ENCODE peak calls at places on chromosomes 3 and 15, in eight cellular contexts. One of them, this sample, is unnamed.

GRCh38 chr3:15120986-15121385 is 22.0 kb upstream of the RBSN start:
- DNase-seq in mesothelial cell of epicardium: no peak
- DNase-seq in H4: no peak
- DNase-seq in stimulated activated CD8-positive, alpha-beta memory T cell treated with anti-CD3 and anti-CD28 coated beads, Interleukin-15, amount 100 ng/mL, for 4 hours: no peak
- DNase-seq in activated gamma-delta T cell treated with anti-CD3 and anti-CD28 coated beads, Interleukin-2, amount 50 U/mL, for 16 hours: no peak
- DNase-seq in mammary epithelial cell: no peak
- DNase-seq in stimulated activated naive CD8-positive, alpha-beta T cell treated with anti-CD3 and anti-CD28 coated beads, Interleukin-15, amount 100 ng/mL, for 72 hours: no peak
- DNase-seq in RCC 7860: no peak
- DNase-seq in this sample: no peak

GRCh38 chr3:103712320-103713008 is 1277.6 kb downstream of the ZPLD1 start:
- DNase-seq in mesothelial cell of epicardium: no peak
- DNase-seq in H4: peak; percentile 36
- DNase-seq in stimulated activated CD8-positive, alpha-beta memory T cell treated with anti-CD3 and anti-CD28 coated beads, Interleukin-15, amount 100 ng/mL, for 4 hours: no peak
- DNase-seq in activated gamma-delta T cell treated with anti-CD3 and anti-CD28 coated beads, Interleukin-2, amount 50 U/mL, for 16 hours: no peak
- DNase-seq in mammary epithelial cell: peak; percentile 47
- DNase-seq in stimulated activated naive CD8-positive, alpha-beta T cell treated with anti-CD3 and anti-CD28 coated beads, Interleukin-15, amount 100 ng/mL, for 72 hours: no peak
- DNase-seq in RCC 7860: peak; percentile 60
- DNase-seq in this sample: no peak

GRCh38 chr15:31511707-31512310 is 185.2 kb downstream of the KLF13 start:
- DNase-seq in mesothelial cell of epicardium: no peak
- DNase-seq in H4: no peak
- DNase-seq in stimulated activated CD8-positive, alpha-beta memory T cell treated with anti-CD3 and anti-CD28 coated beads, Interleukin-15, amount 100 ng/mL, for 4 hours: no peak
- DNase-seq in activated gamma-delta T cell treated with anti-CD3 and anti-CD28 coated beads, Interleukin-2, amount 50 U/mL, for 16 hours: peak; percentile 56
- DNase-seq in mammary epithelial cell: no peak
- DNase-seq in stimulated activated naive CD8-positive, alpha-beta T cell treated with anti-CD3 and anti-CD28 coated beads, Interleukin-15, amount 100 ng/mL, for 72 hours: peak; percentile 76
- DNase-seq in RCC 7860: no peak
- DNase-seq in this sample: no peak

GRCh38 chr3:171058058-171058457 is 31.5 kb upstream of the SLC2A2 start:
- DNase-seq in mesothelial cell of epicardium: no peak
- DNase-seq in H4: no peak
- DNase-seq in stimulated activated CD8-positive, alpha-beta memory T cell treated with anti-CD3 and anti-CD28 coated beads, Interleukin-15, amount 100 ng/mL, for 4 hours: no peak
- DNase-seq in activated gamma-delta T cell treated with anti-CD3 and anti-CD28 coated beads, Interleukin-2, amount 50 U/mL, for 16 hours: no peak
- DNase-seq in mammary epithelial cell: no peak
- DNase-seq in stimulated activated naive CD8-positive, alpha-beta T cell treated with anti-CD3 and anti-CD28 coated beads, Interleukin-15, amount 100 ng/mL, for 72 hours: no peak
- DNase-seq in RCC 7860: no peak
- DNase-seq in this sample: no peak

GRCh38 chr3:38590521-38590920 is 59.0 kb downstream of the SCN5A start:
- DNase-seq in mesothelial cell of epicardium: no peak
- DNase-seq in H4: no peak
- DNase-seq in stimulated activated CD8-positive, alpha-beta memory T cell treated with anti-CD3 and anti-CD28 coated beads, Interleukin-15, amount 100 ng/mL, for 4 hours: no peak
- DNase-seq in activated gamma-delta T cell treated with anti-CD3 and anti-CD28 coated beads, Interleukin-2, amount 50 U/mL, for 16 hours: no peak
- DNase-seq in mammary epithelial cell: no peak
- DNase-seq in stimulated activated naive CD8-positive, alpha-beta T cell treated with anti-CD3 and anti-CD28 coated beads, Interleukin-15, amount 100 ng/mL, for 72 hours: no peak
- DNase-seq in RCC 7860: no peak
- DNase-seq in this sample: no peak

GRCh38 chr15:62456011-62456920 is 291.2 kb upstream of the C2CD4B start:
- DNase-seq in mesothelial cell of epicardium: no peak
- DNase-seq in H4: no peak
- DNase-seq in stimulated activated CD8-positive, alpha-beta memory T cell treated with anti-CD3 and anti-CD28 coated beads, Interleukin-15, amount 100 ng/mL, for 4 hours: no peak
- DNase-seq in activated gamma-delta T cell treated with anti-CD3 and anti-CD28 coated beads, Interleukin-2, amount 50 U/mL, for 16 hours: no peak
- DNase-seq in mammary epithelial cell: no peak
- DNase-seq in stimulated activated naive CD8-positive, alpha-beta T cell treated with anti-CD3 and anti-CD28 coated beads, Interleukin-15, amount 100 ng/mL, for 72 hours: no peak
- DNase-seq in RCC 7860: no peak
- DNase-seq in this sample: no peak

GRCh38 chr3:44284949-44285348 is 43.3 kb downstream of the TOPAZ1 start:
- DNase-seq in mesothelial cell of epicardium: no peak
- DNase-seq in H4: no peak
- DNase-seq in stimulated activated CD8-positive, alpha-beta memory T cell treated with anti-CD3 and anti-CD28 coated beads, Interleukin-15, amount 100 ng/mL, for 4 hours: no peak
- DNase-seq in activated gamma-delta T cell treated with anti-CD3 and anti-CD28 coated beads, Interleukin-2, amount 50 U/mL, for 16 hours: no peak
- DNase-seq in mammary epithelial cell: peak; percentile 2
- DNase-seq in stimulated activated naive CD8-positive, alpha-beta T cell treated with anti-CD3 and anti-CD28 coated beads, Interleukin-15, amount 100 ng/mL, for 72 hours: no peak
- DNase-seq in RCC 7860: no peak
- DNase-seq in this sample: no peak

GRCh38 chr3:42804831-42805821 is 836 bp upstream of the HIGD1A start:
- DNase-seq in mesothelial cell of epicardium: no peak
- DNase-seq in H4: no peak
- DNase-seq in stimulated activated CD8-positive, alpha-beta memory T cell treated with anti-CD3 and anti-CD28 coated beads, Interleukin-15, amount 100 ng/mL, for 4 hours: no peak
- DNase-seq in activated gamma-delta T cell treated with anti-CD3 and anti-CD28 coated beads, Interleukin-2, amount 50 U/mL, for 16 hours: no peak
- DNase-seq in mammary epithelial cell: no peak
- DNase-seq in stimulated activated naive CD8-positive, alpha-beta T cell treated with anti-CD3 and anti-CD28 coated beads, Interleukin-15, amount 100 ng/mL, for 72 hours: no peak
- DNase-seq in RCC 7860: no peak
- DNase-seq in this sample: no peak

GRCh38 chr3:102057781-102058421 is 208.6 kb downstream of the NFKBIZ start:
- DNase-seq in mesothelial cell of epicardium: no peak
- DNase-seq in H4: no peak
- DNase-seq in stimulated activated CD8-positive, alpha-beta memory T cell treated with anti-CD3 and anti-CD28 coated beads, Interleukin-15, amount 100 ng/mL, for 4 hours: no peak
- DNase-seq in activated gamma-delta T cell treated with anti-CD3 and anti-CD28 coated beads, Interleukin-2, amount 50 U/mL, for 16 hours: no peak
- DNase-seq in mammary epithelial cell: peak; percentile 44
- DNase-seq in stimulated activated naive CD8-positive, alpha-beta T cell treated with anti-CD3 and anti-CD28 coated beads, Interleukin-15, amount 100 ng/mL, for 72 hours: peak; percentile 33
- DNase-seq in RCC 7860: no peak
- DNase-seq in this sample: no peak

GRCh38 chr15:79897701-79898113 is 893 bp upstream of the MTHFS start:
- DNase-seq in mesothelial cell of epicardium: no peak
- DNase-seq in H4: no peak
- DNase-seq in stimulated activated CD8-positive, alpha-beta memory T cell treated with anti-CD3 and anti-CD28 coated beads, Interleukin-15, amount 100 ng/mL, for 4 hours: no peak
- DNase-seq in activated gamma-delta T cell treated with anti-CD3 and anti-CD28 coated beads, Interleukin-2, amount 50 U/mL, for 16 hours: no peak
- DNase-seq in mammary epithelial cell: no peak
- DNase-seq in stimulated activated naive CD8-positive, alpha-beta T cell treated with anti-CD3 and anti-CD28 coated beads, Interleukin-15, amount 100 ng/mL, for 72 hours: peak; percentile 25
- DNase-seq in RCC 7860: no peak
- DNase-seq in this sample: no peak

GRCh38 chr3:194773216-194773615 is 87.5 kb downstream of the FAM43A start:
- DNase-seq in mesothelial cell of epicardium: no peak
- DNase-seq in H4: no peak
- DNase-seq in stimulated activated CD8-positive, alpha-beta memory T cell treated with anti-CD3 and anti-CD28 coated beads, Interleukin-15, amount 100 ng/mL, for 4 hours: no peak
- DNase-seq in activated gamma-delta T cell treated with anti-CD3 and anti-CD28 coated beads, Interleukin-2, amount 50 U/mL, for 16 hours: no peak
- DNase-seq in mammary epithelial cell: peak; percentile 45
- DNase-seq in stimulated activated naive CD8-positive, alpha-beta T cell treated with anti-CD3 and anti-CD28 coated beads, Interleukin-15, amount 100 ng/mL, for 72 hours: no peak
- DNase-seq in RCC 7860: no peak
- DNase-seq in this sample: no peak

GRCh38 chr15:39363761-39364586 is 216.9 kb upstream of the THBS1 start:
- DNase-seq in mesothelial cell of epicardium: no peak
- DNase-seq in H4: peak; percentile 14
- DNase-seq in stimulated activated CD8-positive, alpha-beta memory T cell treated with anti-CD3 and anti-CD28 coated beads, Interleukin-15, amount 100 ng/mL, for 4 hours: no peak
- DNase-seq in activated gamma-delta T cell treated with anti-CD3 and anti-CD28 coated beads, Interleukin-2, amount 50 U/mL, for 16 hours: no peak
- DNase-seq in mammary epithelial cell: no peak
- DNase-seq in stimulated activated naive CD8-positive, alpha-beta T cell treated with anti-CD3 and anti-CD28 coated beads, Interleukin-15, amount 100 ng/mL, for 72 hours: no peak
- DNase-seq in RCC 7860: no peak
- DNase-seq in this sample: no peak

GRCh38 chr3:135618123-135618522 is 347.4 kb upstream of the PPP2R3A start:
- DNase-seq in mesothelial cell of epicardium: no peak
- DNase-seq in H4: no peak
- DNase-seq in stimulated activated CD8-positive, alpha-beta memory T cell treated with anti-CD3 and anti-CD28 coated beads, Interleukin-15, amount 100 ng/mL, for 4 hours: no peak
- DNase-seq in activated gamma-delta T cell treated with anti-CD3 and anti-CD28 coated beads, Interleukin-2, amount 50 U/mL, for 16 hours: no peak
- DNase-seq in mammary epithelial cell: no peak
- DNase-seq in stimulated activated naive CD8-positive, alpha-beta T cell treated with anti-CD3 and anti-CD28 coated beads, Interleukin-15, amount 100 ng/mL, for 72 hours: no peak
- DNase-seq in RCC 7860: no peak
- DNase-seq in this sample: no peak

GRCh38 chr3:134753999-134754742 is 40.9 kb upstream of the EPHB1 start:
- DNase-seq in mesothelial cell of epicardium: no peak
- DNase-seq in H4: no peak
- DNase-seq in stimulated activated CD8-positive, alpha-beta memory T cell treated with anti-CD3 and anti-CD28 coated beads, Interleukin-15, amount 100 ng/mL, for 4 hours: no peak
- DNase-seq in activated gamma-delta T cell treated with anti-CD3 and anti-CD28 coated beads, Interleukin-2, amount 50 U/mL, for 16 hours: no peak
- DNase-seq in mammary epithelial cell: no peak
- DNase-seq in stimulated activated naive CD8-positive, alpha-beta T cell treated with anti-CD3 and anti-CD28 coated beads, Interleukin-15, amount 100 ng/mL, for 72 hours: no peak
- DNase-seq in RCC 7860: no peak
- DNase-seq in this sample: no peak

GRCh38 chr3:191342391-191342790 is 12.1 kb upstream of the UTS2B start:
- DNase-seq in mesothelial cell of epicardium: no peak
- DNase-seq in H4: no peak
- DNase-seq in stimulated activated CD8-positive, alpha-beta memory T cell treated with anti-CD3 and anti-CD28 coated beads, Interleukin-15, amount 100 ng/mL, for 4 hours: no peak
- DNase-seq in activated gamma-delta T cell treated with anti-CD3 and anti-CD28 coated beads, Interleukin-2, amount 50 U/mL, for 16 hours: no peak
- DNase-seq in mammary epithelial cell: no peak
- DNase-seq in stimulated activated naive CD8-positive, alpha-beta T cell treated with anti-CD3 and anti-CD28 coated beads, Interleukin-15, amount 100 ng/mL, for 72 hours: no peak
- DNase-seq in RCC 7860: peak; percentile 2
- DNase-seq in this sample: no peak

GRCh38 chr15:68429691-68430470 is 2.1 kb downstream of the ITGA11 start:
- DNase-seq in mesothelial cell of epicardium: no peak
- DNase-seq in H4: no peak
- DNase-seq in stimulated activated CD8-positive, alpha-beta memory T cell treated with anti-CD3 and anti-CD28 coated beads, Interleukin-15, amount 100 ng/mL, for 4 hours: no peak
- DNase-seq in activated gamma-delta T cell treated with anti-CD3 and anti-CD28 coated beads, Interleukin-2, amount 50 U/mL, for 16 hours: no peak
- DNase-seq in mammary epithelial cell: no peak
- DNase-seq in stimulated activated naive CD8-positive, alpha-beta T cell treated with anti-CD3 and anti-CD28 coated beads, Interleukin-15, amount 100 ng/mL, for 72 hours: no peak
- DNase-seq in RCC 7860: no peak
- DNase-seq in this sample: no peak

GRCh38 chr3:195532345-195532744 is 10.8 kb downstream of the PPP1R2 start:
- DNase-seq in mesothelial cell of epicardium: no peak
- DNase-seq in H4: no peak
- DNase-seq in stimulated activated CD8-positive, alpha-beta memory T cell treated with anti-CD3 and anti-CD28 coated beads, Interleukin-15, amount 100 ng/mL, for 4 hours: no peak
- DNase-seq in activated gamma-delta T cell treated with anti-CD3 and anti-CD28 coated beads, Interleukin-2, amount 50 U/mL, for 16 hours: no peak
- DNase-seq in mammary epithelial cell: no peak
- DNase-seq in stimulated activated naive CD8-positive, alpha-beta T cell treated with anti-CD3 and anti-CD28 coated beads, Interleukin-15, amount 100 ng/mL, for 72 hours: no peak
- DNase-seq in RCC 7860: no peak
- DNase-seq in this sample: no peak

GRCh38 chr3:64885055-64885454 is 197.3 kb upstream of the ADAMTS9 start:
- DNase-seq in mesothelial cell of epicardium: no peak
- DNase-seq in H4: no peak
- DNase-seq in stimulated activated CD8-positive, alpha-beta memory T cell treated with anti-CD3 and anti-CD28 coated beads, Interleukin-15, amount 100 ng/mL, for 4 hours: no peak
- DNase-seq in activated gamma-delta T cell treated with anti-CD3 and anti-CD28 coated beads, Interleukin-2, amount 50 U/mL, for 16 hours: no peak
- DNase-seq in mammary epithelial cell: no peak
- DNase-seq in stimulated activated naive CD8-positive, alpha-beta T cell treated with anti-CD3 and anti-CD28 coated beads, Interleukin-15, amount 100 ng/mL, for 72 hours: no peak
- DNase-seq in RCC 7860: no peak
- DNase-seq in this sample: no peak

GRCh38 chr15:81091889-81092558 is 42.0 kb upstream of the CFAP161 start:
- DNase-seq in mesothelial cell of epicardium: no peak
- DNase-seq in H4: peak; percentile 90
- DNase-seq in stimulated activated CD8-positive, alpha-beta memory T cell treated with anti-CD3 and anti-CD28 coated beads, Interleukin-15, amount 100 ng/mL, for 4 hours: no peak
- DNase-seq in activated gamma-delta T cell treated with anti-CD3 and anti-CD28 coated beads, Interleukin-2, amount 50 U/mL, for 16 hours: no peak
- DNase-seq in mammary epithelial cell: peak; percentile 67
- DNase-seq in stimulated activated naive CD8-positive, alpha-beta T cell treated with anti-CD3 and anti-CD28 coated beads, Interleukin-15, amount 100 ng/mL, for 72 hours: no peak
- DNase-seq in RCC 7860: peak; percentile 9
- DNase-seq in this sample: no peak

GRCh38 chr3:25259871-25260270 is 168.2 kb upstream of the RARB start:
- DNase-seq in mesothelial cell of epicardium: no peak
- DNase-seq in H4: peak; percentile 13
- DNase-seq in stimulated activated CD8-positive, alpha-beta memory T cell treated with anti-CD3 and anti-CD28 coated beads, Interleukin-15, amount 100 ng/mL, for 4 hours: no peak
- DNase-seq in activated gamma-delta T cell treated with anti-CD3 and anti-CD28 coated beads, Interleukin-2, amount 50 U/mL, for 16 hours: no peak
- DNase-seq in mammary epithelial cell: no peak
- DNase-seq in stimulated activated naive CD8-positive, alpha-beta T cell treated with anti-CD3 and anti-CD28 coated beads, Interleukin-15, amount 100 ng/mL, for 72 hours: no peak
- DNase-seq in RCC 7860: no peak
- DNase-seq in this sample: no peak

GRCh38 chr15:87219650-87220615 is 1036.6 kb downstream of the NTRK3 start:
- DNase-seq in mesothelial cell of epicardium: no peak
- DNase-seq in H4: no peak
- DNase-seq in stimulated activated CD8-positive, alpha-beta memory T cell treated with anti-CD3 and anti-CD28 coated beads, Interleukin-15, amount 100 ng/mL, for 4 hours: no peak
- DNase-seq in activated gamma-delta T cell treated with anti-CD3 and anti-CD28 coated beads, Interleukin-2, amount 50 U/mL, for 16 hours: no peak
- DNase-seq in mammary epithelial cell: peak; percentile 92
- DNase-seq in stimulated activated naive CD8-positive, alpha-beta T cell treated with anti-CD3 and anti-CD28 coated beads, Interleukin-15, amount 100 ng/mL, for 72 hours: no peak
- DNase-seq in RCC 7860: peak; percentile 38
- DNase-seq in this sample: no peak

GRCh38 chr15:95770191-95770590 is 560.3 kb upstream of the NR2F2 start:
- DNase-seq in mesothelial cell of epicardium: no peak
- DNase-seq in H4: no peak
- DNase-seq in stimulated activated CD8-positive, alpha-beta memory T cell treated with anti-CD3 and anti-CD28 coated beads, Interleukin-15, amount 100 ng/mL, for 4 hours: no peak
- DNase-seq in activated gamma-delta T cell treated with anti-CD3 and anti-CD28 coated beads, Interleukin-2, amount 50 U/mL, for 16 hours: no peak
- DNase-seq in mammary epithelial cell: peak; percentile 56
- DNase-seq in stimulated activated naive CD8-positive, alpha-beta T cell treated with anti-CD3 and anti-CD28 coated beads, Interleukin-15, amount 100 ng/mL, for 72 hours: no peak
- DNase-seq in RCC 7860: peak; percentile 56
- DNase-seq in this sample: no peak

GRCh38 chr3:11733914-11734313 is 90.2 kb upstream of the VGLL4 start:
- DNase-seq in mesothelial cell of epicardium: no peak
- DNase-seq in H4: no peak
- DNase-seq in stimulated activated CD8-positive, alpha-beta memory T cell treated with anti-CD3 and anti-CD28 coated beads, Interleukin-15, amount 100 ng/mL, for 4 hours: no peak
- DNase-seq in activated gamma-delta T cell treated with anti-CD3 and anti-CD28 coated beads, Interleukin-2, amount 50 U/mL, for 16 hours: no peak
- DNase-seq in mammary epithelial cell: no peak
- DNase-seq in stimulated activated naive CD8-positive, alpha-beta T cell treated with anti-CD3 and anti-CD28 coated beads, Interleukin-15, amount 100 ng/mL, for 72 hours: no peak
- DNase-seq in RCC 7860: no peak
- DNase-seq in this sample: no peak

GRCh38 chr3:88742066-88742465 is 365.4 kb upstream of the EPHA3 start:
- DNase-seq in mesothelial cell of epicardium: no peak
- DNase-seq in H4: no peak
- DNase-seq in stimulated activated CD8-positive, alpha-beta memory T cell treated with anti-CD3 and anti-CD28 coated beads, Interleukin-15, amount 100 ng/mL, for 4 hours: no peak
- DNase-seq in activated gamma-delta T cell treated with anti-CD3 and anti-CD28 coated beads, Interleukin-2, amount 50 U/mL, for 16 hours: no peak
- DNase-seq in mammary epithelial cell: peak; percentile 23
- DNase-seq in stimulated activated naive CD8-positive, alpha-beta T cell treated with anti-CD3 and anti-CD28 coated beads, Interleukin-15, amount 100 ng/mL, for 72 hours: no peak
- DNase-seq in RCC 7860: no peak
- DNase-seq in this sample: no peak

GRCh38 chr15:38905634-38906033 is 341.0 kb upstream of the RASGRP1 start:
- DNase-seq in mesothelial cell of epicardium: no peak
- DNase-seq in H4: no peak
- DNase-seq in stimulated activated CD8-positive, alpha-beta memory T cell treated with anti-CD3 and anti-CD28 coated beads, Interleukin-15, amount 100 ng/mL, for 4 hours: no peak
- DNase-seq in activated gamma-delta T cell treated with anti-CD3 and anti-CD28 coated beads, Interleukin-2, amount 50 U/mL, for 16 hours: no peak
- DNase-seq in mammary epithelial cell: no peak
- DNase-seq in stimulated activated naive CD8-positive, alpha-beta T cell treated with anti-CD3 and anti-CD28 coated beads, Interleukin-15, amount 100 ng/mL, for 72 hours: no peak
- DNase-seq in RCC 7860: no peak
- DNase-seq in this sample: no peak

GRCh38 chr15:85752591-85752990 is 42.1 kb downstream of the KLHL25 start:
- DNase-seq in mesothelial cell of epicardium: no peak
- DNase-seq in H4: no peak
- DNase-seq in stimulated activated CD8-positive, alpha-beta memory T cell treated with anti-CD3 and anti-CD28 coated beads, Interleukin-15, amount 100 ng/mL, for 4 hours: no peak
- DNase-seq in activated gamma-delta T cell treated with anti-CD3 and anti-CD28 coated beads, Interleukin-2, amount 50 U/mL, for 16 hours: no peak
- DNase-seq in mammary epithelial cell: peak; percentile 64
- DNase-seq in stimulated activated naive CD8-positive, alpha-beta T cell treated with anti-CD3 and anti-CD28 coated beads, Interleukin-15, amount 100 ng/mL, for 72 hours: no peak
- DNase-seq in RCC 7860: no peak
- DNase-seq in this sample: no peak

GRCh38 chr3:51400169-51400568 is 9.1 kb downstream of the RBM15B start:
- DNase-seq in mesothelial cell of epicardium: no peak
- DNase-seq in H4: no peak
- DNase-seq in stimulated activated CD8-positive, alpha-beta memory T cell treated with anti-CD3 and anti-CD28 coated beads, Interleukin-15, amount 100 ng/mL, for 4 hours: no peak
- DNase-seq in activated gamma-delta T cell treated with anti-CD3 and anti-CD28 coated beads, Interleukin-2, amount 50 U/mL, for 16 hours: no peak
- DNase-seq in mammary epithelial cell: no peak
- DNase-seq in stimulated activated naive CD8-positive, alpha-beta T cell treated with anti-CD3 and anti-CD28 coated beads, Interleukin-15, amount 100 ng/mL, for 72 hours: no peak
- DNase-seq in RCC 7860: no peak
- DNase-seq in this sample: no peak